ENCODE peak calls at places on chromosome X, in eight cellular contexts. P is HepG2, J is K562, M is spleen, V is breast epithelium, R is stomach, X is prostate gland, H is H1. I is an unnamed sample.

GRCh38 chrX:72254835-72255234 is 16.0 kb upstream of the ERCC6L start:
- DNase-seq in M (no peak), J (no peak), P (no peak), V (no peak), X (no peak), H (peak; percentile 48), R (no peak), I (no peak)

GRCh38 chrX:43808231-43808630 is 74.0 kb downstream of the MAOB start:
- DNase-seq in V (no peak), M (no peak), H (no peak), J (no peak), P (no peak), R (no peak), X (no peak), I (no peak)

GRCh38 chrX:48998391-48998790 is 3.7 kb downstream of the GRIPAP1 start:
- DNase-seq in V (no peak), M (peak; percentile 10), R (no peak), X (no peak), P (no peak), J (peak; percentile 23), H (no peak), I (no peak)

GRCh38 chrX:118026631-118027030 is 90.0 kb downstream of the KLHL13 start:
- DNase-seq in H (no peak), R (no peak), V (no peak), M (no peak), J (no peak), P (no peak), X (no peak), I (no peak)

GRCh38 chrX:68989865-68990606 is 161.2 kb downstream of the EFNB1 start:
- DNase-seq in X (no peak), P (no peak), V (no peak), R (peak; percentile 59), J (no peak), M (no peak), H (peak; percentile 58), I (no peak)

GRCh38 chrX:7889138-7889537 is 38.1 kb downstream of the PNPLA4 start:
- DNase-seq in P (no peak), R (no peak), V (no peak), X (no peak), M (no peak), J (no peak), H (no peak), I (no peak)

GRCh38 chrX:129759576-129760061 is 20.1 kb upstream of the SASH3 start:
- DNase-seq in H (no peak), M (peak; percentile 85), J (peak; percentile 62), R (peak; percentile 54), X (peak; percentile 33), V (no peak), P (no peak), I (no peak)

GRCh38 chrX:155534800-155535199 is 76.4 kb upstream of the F8A3 start:
- DNase-seq in X (no peak), V (no peak), M (no peak), R (no peak), P (no peak), J (peak; percentile 18), H (no peak), I (no peak)

GRCh38 chrX:67777148-67777547 is 233.3 kb downstream of the AR start:
- DNase-seq in J (no peak), R (no peak), M (no peak), P (no peak), H (no peak), V (no peak), X (no peak), I (no peak)

GRCh38 chrX:67781132-67781531 is 237.3 kb downstream of the AR start:
- DNase-seq in R (no peak), M (no peak), X (no peak), P (no peak), J (no peak), V (no peak), H (no peak), I (no peak)

GRCh38 chrX:67779099-67779498 is 235.3 kb downstream of the AR start:
- DNase-seq in H (no peak), R (no peak), M (no peak), J (no peak), X (no peak), P (no peak), V (no peak), I (no peak)

GRCh38 chrX:67784712-67785111 is 240.9 kb downstream of the AR start:
- DNase-seq in J (no peak), H (no peak), M (no peak), P (no peak), R (no peak), V (no peak), X (no peak), I (no peak)

DNA sequence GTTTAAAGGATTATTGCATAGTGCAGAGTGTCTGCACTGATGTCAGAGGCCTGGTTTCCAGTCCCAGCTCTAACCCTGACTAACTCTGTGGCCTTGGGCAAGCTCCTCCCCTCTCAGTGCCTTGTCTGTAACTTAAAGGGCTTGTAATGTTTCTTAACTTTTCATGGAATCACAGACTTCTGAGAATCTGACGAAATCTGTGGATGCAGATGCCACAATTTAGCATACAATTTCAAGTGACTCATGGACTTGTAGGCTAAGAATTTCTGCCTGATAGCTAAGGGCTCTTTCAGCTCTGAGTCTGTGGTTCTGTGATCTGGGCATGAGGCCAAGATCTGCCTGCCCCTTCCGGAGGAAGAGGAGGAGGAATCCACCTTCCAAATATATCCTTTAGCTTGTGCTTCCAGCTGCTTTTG is 236.9 kb downstream of the AR start:
- DNase-seq in V (no peak), M (no peak), R (peak; percentile 36), J (peak; percentile 50), X (no peak), H (no peak), P (no peak), I (peak; percentile 77)
- TF ChIP-seq POLR2AphosphoS5 in V (no peak), M (peak; percentile 53), R (no peak), J (no peak), X (peak; percentile 13), H (no peak), P (no peak), I (no peak)

DNA sequence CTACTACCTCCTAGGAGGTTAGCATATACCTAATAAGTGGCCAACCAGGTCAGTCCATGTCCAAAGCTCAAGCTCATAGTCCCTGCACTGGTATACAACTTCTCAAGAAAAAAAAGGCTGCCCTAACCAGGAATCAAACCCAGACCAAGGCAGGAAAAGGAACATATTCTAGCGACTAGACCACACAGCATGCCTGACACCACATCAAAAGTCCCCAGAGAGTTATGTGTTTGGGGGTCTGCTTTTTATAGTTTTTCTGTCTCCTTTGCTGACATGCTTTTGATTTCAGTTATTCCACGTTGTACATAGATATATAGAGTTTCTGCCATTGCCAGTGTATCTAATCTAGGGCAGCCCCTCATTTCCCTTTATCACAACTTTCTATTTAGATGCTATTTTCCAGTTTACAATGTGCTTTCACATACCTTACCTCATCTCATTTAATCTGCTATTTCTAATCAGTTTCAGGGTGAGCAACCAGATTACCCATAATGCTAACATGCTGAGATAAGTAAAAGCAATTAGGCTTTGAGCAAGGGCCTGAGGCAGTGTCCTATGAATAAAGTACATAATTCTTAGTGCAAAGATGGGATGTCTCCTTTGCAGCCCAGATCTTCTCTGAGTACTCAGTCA is 17.8 kb downstream of the ARHGEF6 start:
- DNase-seq in R (no peak), H (no peak), M (no peak), V (no peak), J (no peak), X (no peak), P (no peak), I (no peak)
- TF ChIP-seq CTCF in R (no peak), H (no peak), M (no peak), V (no peak), J (no peak), X (no peak), P (no peak), I (no peak)

DNA sequence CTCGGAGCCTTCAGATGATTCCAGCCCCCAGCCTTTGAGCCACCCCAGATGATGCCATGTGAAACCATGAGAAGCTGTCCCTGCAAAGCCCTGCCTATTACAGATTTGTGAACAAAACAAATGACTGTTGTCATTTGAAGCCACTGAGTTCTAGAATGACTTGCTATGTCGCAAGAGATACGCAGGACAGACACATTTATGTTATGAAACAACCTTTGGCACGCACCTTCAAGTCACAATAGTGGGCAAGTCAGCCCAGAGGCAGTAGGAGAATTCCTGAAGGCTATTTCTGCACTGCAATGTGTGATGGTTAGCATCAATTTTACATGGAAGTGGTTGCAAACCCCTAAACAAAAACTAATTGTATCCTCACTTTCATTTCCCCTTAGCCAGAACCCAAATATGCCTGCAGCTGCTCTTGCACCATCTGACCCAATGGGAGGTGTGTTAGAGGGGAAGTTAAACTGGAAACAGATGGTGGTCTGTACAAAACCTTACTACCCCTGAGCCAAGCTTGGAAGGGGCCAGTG is 174.4 kb upstream of the ATP6AP2 start:
- DNase-seq in P (no peak), J (no peak), X (no peak), H (no peak), R (no peak), M (no peak), V (no peak), I (no peak)
- TF ChIP-seq POLR2AphosphoS5 in P (no peak), J (no peak), X (no peak), H (no peak), R (no peak), M (no peak), V (no peak), I (no peak)

DNA sequence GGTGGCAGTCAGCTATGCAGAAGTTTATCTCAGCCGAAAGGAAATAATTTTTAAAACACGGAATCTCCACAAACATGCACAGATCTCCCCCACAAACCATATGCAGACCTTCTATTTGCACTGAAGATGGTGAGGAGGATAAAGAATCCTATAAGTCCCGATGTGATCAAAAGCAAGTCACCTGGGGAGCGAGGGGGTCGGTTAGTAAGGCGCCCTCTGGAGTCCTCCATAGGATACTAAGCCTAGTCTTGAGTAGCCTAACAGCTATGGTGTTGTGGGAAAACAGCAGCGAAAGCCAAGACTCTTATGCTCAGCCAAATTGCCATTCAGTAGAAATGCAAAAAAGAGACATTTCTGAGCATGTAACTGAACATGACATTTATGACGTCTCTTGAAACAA is 210.9 kb downstream of the FRMPD4 start:
- DNase-seq in R (no peak), M (no peak), X (no peak), J (peak; percentile 1), V (no peak), H (no peak), P (no peak), I (no peak)
- TF ChIP-seq CTCF in R (no peak), M (no peak), X (no peak), J (no peak), V (no peak), H (no peak), P (no peak), I (no peak)

I was measured in sigmoid colon.